ENCODE peak calls at places on chromosomes 2 and 18, in ten cellular contexts. I, E, Q, S, U, T, R, X, L and M are unnamed samples.

GRCh38 chr2:1731512-1731962 is 12.8 kb downstream of the PXDN start:
- DNase-seq in S (no peak), E (peak), I (peak), R (peak), Q (no peak), L (no peak), T (peak), X (no peak), U (peak), M (peak)

GRCh38 chr18:78965260-78965659 is 14.4 kb upstream of the SALL3 start:
- DNase-seq in S (no peak), I (no peak), T (no peak), L (no peak), E (no peak), Q (no peak), U (no peak), X (no peak), R (no peak), M (no peak)

GRCh38 chr2:86064006-86064405 is 41.7 kb downstream of the POLR1A start:
- DNase-seq in X (no peak), U (peak), R (no peak), T (no peak), Q (no peak), S (no peak), L (no peak), E (peak), I (no peak), M (no peak)

GRCh38 chr2:12764075-12764722 is 47.5 kb downstream of the TRIB2 start:
- DNase-seq in S (no peak), X (no peak), R (no peak), I (no peak), U (no peak), L (peak), E (peak), Q (no peak), T (no peak), M (no peak)

GRCh38 chr2:225464346-225465025 is 65.0 kb downstream of the NYAP2 start:
- DNase-seq in S (no peak), T (no peak), R (no peak), E (peak), I (no peak), X (no peak), Q (no peak), L (no peak), U (no peak), M (no peak)

GRCh38 chr2:1097086-1097485 is 146.4 kb downstream of the SNTG2 start:
- DNase-seq in I (no peak), S (no peak), L (no peak), R (no peak), Q (no peak), X (no peak), T (no peak), E (no peak), U (no peak), M (no peak)

GRCh38 chr2:239376351-239376750 is 24.5 kb downstream of the HDAC4 start:
- DNase-seq in U (no peak), T (no peak), X (no peak), E (no peak), L (no peak), Q (no peak), S (no peak), R (no peak), I (no peak), M (peak)

GRCh38 chr18:29196307-29196706 is 1019.4 kb upstream of the CDH2 start:
- DNase-seq in L (no peak), X (no peak), I (no peak), E (no peak), Q (no peak), U (no peak), T (no peak), R (no peak), S (no peak), M (no peak)

GRCh38 chr2:127415593-127416485 is 2.4 kb upstream of the PROC start:
- DNase-seq in X (peak), U (peak), L (no peak), E (peak), I (no peak), T (peak), S (no peak), Q (peak), R (peak), M (peak)

GRCh38 chr2:28709101-28709500 is 42.5 kb upstream of the PPP1CB start:
- DNase-seq in E (no peak), L (no peak), S (no peak), U (peak), T (no peak), Q (no peak), R (no peak), X (no peak), I (no peak), M (no peak)

GRCh38 chr2:223760838-223761502 is 76.4 kb downstream of the AP1S3 start:
- DNase-seq in U (peak), I (peak), T (no peak), S (peak), X (peak), L (peak), Q (no peak), R (peak), E (peak), M (no peak)

GRCh38 chr2:130740671-130741070 is 11.8 kb downstream of the GPR148 start:
- DNase-seq in S (no peak), E (no peak), X (no peak), I (no peak), Q (no peak), T (no peak), L (no peak), R (no peak), U (no peak), M (no peak)

GRCh38 chr2:100833330-100833729 is 13.4 kb downstream of the NPAS2 start:
- DNase-seq in E (no peak), L (no peak), U (no peak), I (no peak), X (no peak), S (no peak), Q (no peak), T (no peak), R (no peak), M (no peak)

GRCh38 chr18:2139676-2140075 is 431.6 kb downstream of the METTL4 start:
- DNase-seq in E (peak), Q (no peak), T (no peak), I (no peak), S (no peak), L (peak), U (peak), R (no peak), X (no peak), M (no peak)

GRCh38 chr18:7822435-7823425 is 255.6 kb downstream of the PTPRM start:
- DNase-seq in Q (peak), R (no peak), E (peak), U (peak), S (no peak), X (no peak), L (peak), T (no peak), I (no peak), M (peak)